ENCODE peak calls at places on chromosomes 13 and 19, in four cellular contexts. One of them, this sample, is unnamed.
A peak's percentile ranks its signal among the peaks of the same experiment; 100 is the strongest.

GRCh38 chr13:113905942-113906341 is 42.1 kb upstream of the GAS6 start:
- DNase-seq in astrocyte of the spinal cord: no peak
- DNase-seq in OCI-LY7: no peak
- DNase-seq in cardiac muscle cell: no peak
- DNase-seq in this sample: no peak

GRCh38 chr19:47144630-47145029 is 14.0 kb downstream of the SAE1 start:
- DNase-seq in astrocyte of the spinal cord: no peak
- DNase-seq in OCI-LY7: no peak
- DNase-seq in cardiac muscle cell: no peak
- DNase-seq in this sample: no peak

GRCh38 chr13:41019027-41019487 is at the start of gene ELF1:
- DNase-seq in astrocyte of the spinal cord: peak; percentile 70
- DNase-seq in OCI-LY7: peak; percentile 95
- DNase-seq in cardiac muscle cell: peak; percentile 56
- DNase-seq in this sample: peak; percentile 65

GRCh38 chr13:109200556-109200955 is 571.1 kb downstream of the MYO16 start:
- DNase-seq in astrocyte of the spinal cord: no peak
- DNase-seq in OCI-LY7: no peak
- DNase-seq in cardiac muscle cell: no peak
- DNase-seq in this sample: no peak

GRCh38 chr19:952680-953500 is 27.1 kb downstream of the ARID3A start:
- DNase-seq in astrocyte of the spinal cord: no peak
- DNase-seq in OCI-LY7: peak; percentile 24
- DNase-seq in cardiac muscle cell: peak; percentile 59
- DNase-seq in this sample: peak; percentile 43

GRCh38 chr13:79711631-79712030 is 230.7 kb downstream of the NDFIP2 start:
- DNase-seq in astrocyte of the spinal cord: no peak
- DNase-seq in OCI-LY7: no peak
- DNase-seq in cardiac muscle cell: peak; percentile 24
- DNase-seq in this sample: no peak

GRCh38 chr13:113646921-113647340 is 11.1 kb downstream of the ATP4B start:
- DNase-seq in astrocyte of the spinal cord: no peak
- DNase-seq in OCI-LY7: no peak
- DNase-seq in cardiac muscle cell: no peak
- DNase-seq in this sample: no peak

GRCh38 chr19:2917275-2918184 is 16.8 kb downstream of the ZNF57 start:
- DNase-seq in astrocyte of the spinal cord: no peak
- DNase-seq in OCI-LY7: no peak
- DNase-seq in cardiac muscle cell: no peak
- DNase-seq in this sample: no peak

GRCh38 chr19:38409631-38410133 is 6.8 kb downstream of the FAM98C start:
- DNase-seq in astrocyte of the spinal cord: peak; percentile 38
- DNase-seq in OCI-LY7: no peak
- DNase-seq in cardiac muscle cell: peak; percentile 79
- DNase-seq in this sample: peak; percentile 64

GRCh38 chr19:16458391-16459128 is 13.2 kb downstream of the EPS15L1 start:
- DNase-seq in astrocyte of the spinal cord: no peak
- DNase-seq in OCI-LY7: no peak
- DNase-seq in cardiac muscle cell: no peak
- DNase-seq in this sample: no peak

GRCh38 chr13:28045861-28046260 is 54.5 kb downstream of the FLT3 start:
- DNase-seq in astrocyte of the spinal cord: no peak
- DNase-seq in OCI-LY7: no peak
- DNase-seq in cardiac muscle cell: no peak
- DNase-seq in this sample: no peak

GRCh38 chr13:73096173-73097117 is 37.6 kb downstream of the KLF5 start:
- DNase-seq in astrocyte of the spinal cord: no peak
- DNase-seq in OCI-LY7: no peak
- DNase-seq in cardiac muscle cell: no peak
- DNase-seq in this sample: peak; percentile 24

GRCh38 chr13:24632382-24633121 is 47.7 kb upstream of the ATP12A start:
- DNase-seq in astrocyte of the spinal cord: no peak
- DNase-seq in OCI-LY7: no peak
- DNase-seq in cardiac muscle cell: no peak
- DNase-seq in this sample: no peak

GRCh38 chr13:114067886-114068722 is 64.3 kb downstream of the RASA3 start:
- DNase-seq in astrocyte of the spinal cord: no peak
- DNase-seq in OCI-LY7: no peak
- DNase-seq in cardiac muscle cell: no peak
- DNase-seq in this sample: no peak

GRCh38 chr19:17575871-17576757 is 20.7 kb downstream of the COLGALT1 start:
- DNase-seq in astrocyte of the spinal cord: no peak
- DNase-seq in OCI-LY7: no peak
- DNase-seq in cardiac muscle cell: no peak
- DNase-seq in this sample: no peak

GRCh38 chr13:109494955-109495354 is 291.4 kb downstream of the IRS2 start:
- DNase-seq in astrocyte of the spinal cord: peak; percentile 81
- DNase-seq in OCI-LY7: no peak
- DNase-seq in cardiac muscle cell: peak; percentile 89
- DNase-seq in this sample: peak; percentile 77

GRCh38 chr19:13164370-13165090 is 14.3 kb downstream of the IER2 start:
- DNase-seq in astrocyte of the spinal cord: peak; percentile 69
- DNase-seq in OCI-LY7: peak; percentile 71
- DNase-seq in cardiac muscle cell: peak; percentile 96
- DNase-seq in this sample: no peak

GRCh38 chr13:48158290-48158689 is 63.4 kb upstream of the MED4 start:
- DNase-seq in astrocyte of the spinal cord: no peak
- DNase-seq in OCI-LY7: no peak
- DNase-seq in cardiac muscle cell: no peak
- DNase-seq in this sample: no peak

GRCh38 chr19:30305346-30306060 is 66.7 kb upstream of the ZNF536 start:
- DNase-seq in astrocyte of the spinal cord: no peak
- DNase-seq in OCI-LY7: no peak
- DNase-seq in cardiac muscle cell: no peak
- DNase-seq in this sample: no peak

GRCh38 chr19:51107406-51108065 is 673 bp downstream of the CTU1 start:
- DNase-seq in astrocyte of the spinal cord: no peak
- DNase-seq in OCI-LY7: peak; percentile 29
- DNase-seq in cardiac muscle cell: no peak
- DNase-seq in this sample: peak; percentile 21

GRCh38 chr19:45613926-45614725 is 12.1 kb upstream of the GPR4 start:
- DNase-seq in astrocyte of the spinal cord: peak; percentile 93
- DNase-seq in OCI-LY7: no peak
- DNase-seq in cardiac muscle cell: peak; percentile 88
- DNase-seq in this sample: peak; percentile 96

GRCh38 chr19:566403-566802 is 6.0 kb upstream of the BSG start:
- DNase-seq in astrocyte of the spinal cord: no peak
- DNase-seq in OCI-LY7: no peak
- DNase-seq in cardiac muscle cell: peak; percentile 94
- DNase-seq in this sample: no peak

GRCh38 chr19:40165362-40165937 is 25.8 kb upstream of the MAP3K10 start:
- DNase-seq in astrocyte of the spinal cord: peak; percentile 4
- DNase-seq in OCI-LY7: peak; percentile 65
- DNase-seq in cardiac muscle cell: peak; percentile 56
- DNase-seq in this sample: peak; percentile 52